ENCODE peak calls at places on chromosomes 6 and 20, in seven cellular contexts. Y is neural progenitor cell; R is erythroblast; W is T-helper 9 cell; U is CD4-positive, CD25-positive, alpha-beta regulatory T cell; Z is adrenal gland; B is tibial nerve. O is an unnamed sample.

GRCh38 chr6:111918825-111919224 is 45.6 kb upstream of the FYN start:
- DNase-seq in Y (no peak), R (no peak), W (no peak), U (no peak), Z (no peak), B (no peak), O (no peak)

GRCh38 chr6:4637691-4638433 is 138.3 kb upstream of the CDYL start:
- DNase-seq in Y (no peak), R (no peak), W (no peak), U (no peak), Z (peak), B (no peak), O (no peak)

GRCh38 chr6:169177516-169178196 is 76.0 kb downstream of the THBS2 start:
- DNase-seq in Y (no peak), R (no peak), W (no peak), U (no peak), Z (no peak), B (no peak), O (peak)

GRCh38 chr6:116876635-116877611 is at the start of gene RFX6:
- DNase-seq in Y (peak), R (no peak), W (no peak), U (no peak), Z (no peak), B (no peak), O (no peak)

GRCh38 chr20:47357296-47358051 is 975 bp upstream of the ZMYND8 start:
- DNase-seq in Y (peak), R (peak), W (peak), U (peak), Z (peak), B (peak), O (peak)

GRCh38 chr6:105894556-105894955 is 191.6 kb upstream of the PRDM1 start:
- DNase-seq in Y (no peak), R (no peak), W (no peak), U (no peak), Z (no peak), B (no peak), O (no peak)

GRCh38 chr20:45297786-45298497 is 8.7 kb upstream of the RBPJL start:
- DNase-seq in Y (no peak), R (no peak), W (no peak), U (no peak), Z (no peak), B (no peak), O (peak)

GRCh38 chr6:15090145-15090579 is 155.7 kb upstream of the JARID2 start:
- DNase-seq in Y (peak), R (peak), W (no peak), U (no peak), Z (no peak), B (no peak), O (no peak)

GRCh38 chr20:58174708-58175287 is 53.7 kb downstream of the ANKRD60 start:
- DNase-seq in Y (peak), R (no peak), W (no peak), U (no peak), Z (no peak), B (peak), O (no peak)

GRCh38 chr20:15178581-15178980 is 841.2 kb upstream of the FLRT3 start:
- DNase-seq in Y (no peak), R (no peak), W (no peak), U (no peak), Z (no peak), B (no peak), O (no peak)

GRCh38 chr6:108687921-108688320 is 127.2 kb downstream of the FOXO3 start:
- DNase-seq in Y (no peak), R (no peak), W (no peak), U (no peak), Z (no peak), B (no peak), O (no peak)

GRCh38 chr20:35145141-35145564 is 2.0 kb downstream of the EDEM2 start:
- DNase-seq in Y (peak), R (peak), W (no peak), U (peak), Z (no peak), B (no peak), O (peak)

GRCh38 chr6:146515212-146515611 is 28.4 kb upstream of the RAB32 start:
- DNase-seq in Y (no peak), R (no peak), W (no peak), U (no peak), Z (no peak), B (no peak), O (no peak)

GRCh38 chr6:159756508-159756907 is 5.3 kb upstream of the ACAT2 start:
- DNase-seq in Y (no peak), R (no peak), W (no peak), U (no peak), Z (no peak), B (no peak), O (no peak)

GRCh38 chr6:5968817-5969726 is 37.7 kb downstream of the NRN1 start:
- DNase-seq in Y (no peak), R (no peak), W (no peak), U (no peak), Z (peak), B (peak), O (no peak)

GRCh38 chr6:6915813-6916547 is 191.8 kb upstream of the RREB1 start:
- DNase-seq in Y (no peak), R (no peak), W (no peak), U (no peak), Z (peak), B (peak), O (no peak)

GRCh38 chr20:4795394-4795793 is 73.7 kb downstream of the PRND start:
- DNase-seq in Y (no peak), R (peak), W (no peak), U (no peak), Z (no peak), B (peak), O (peak)

GRCh38 chr6:63759605-63760004 is 124.0 kb downstream of the PHF3 start:
- DNase-seq in Y (no peak), R (no peak), W (no peak), U (no peak), Z (no peak), B (no peak), O (no peak)

GRCh38 chr6:67952121-67952520 is 683.0 kb upstream of the ADGRB3 start:
- DNase-seq in Y (no peak), R (no peak), W (no peak), U (no peak), Z (no peak), B (no peak), O (no peak)

GRCh38 chr6:166926748-166927147 is 29.6 kb downstream of the RNASET2 start:
- DNase-seq in Y (no peak), R (no peak), W (no peak), U (no peak), Z (no peak), B (no peak), O (no peak)

GRCh38 chr6:167742719-167743303 is 83.9 kb upstream of the AFDN start:
- DNase-seq in Y (peak), R (no peak), W (no peak), U (no peak), Z (no peak), B (no peak), O (no peak)

O was measured in RWPE2.